ENCODE peak calls at places on chromosomes 13 and 19, in ten cellular contexts. D is AG09319, T is AG10803, Q is WERI-Rb-1, B is progenitor cell of endocrine pancreas, V is WTC11, W is ovary, Z is heart right ventricle, U is left lung, O is PC-9. A is an unnamed sample.

GRCh38 chr13:29573190-29573589 is 22.3 kb downstream of the SLC7A1 start:
- DNase-seq in D (no peak), T (peak; percentile 59), Q (no peak), B (no peak), V (no peak), W (peak; percentile 24), Z (no peak), U (no peak), O (no peak), A (no peak)

GRCh38 chr13:73618275-73618865 is 515.8 kb downstream of the KLF12 start:
- DNase-seq in D (no peak), T (no peak), Q (no peak), B (no peak), V (no peak), W (no peak), Z (no peak), U (peak; percentile 52), O (no peak), A (peak; percentile 29)

GRCh38 chr13:109655611-109656010 is 130.8 kb downstream of the IRS2 start:
- DNase-seq in D (no peak), T (no peak), Q (no peak), B (no peak), V (no peak), W (no peak), Z (peak; percentile 27), U (no peak), O (no peak), A (no peak)

GRCh38 chr13:87661471-87661870 is 9.7 kb upstream of the SLITRK5 start:
- DNase-seq in D (no peak), T (no peak), Q (no peak), B (no peak), V (no peak), W (no peak), Z (no peak), U (no peak), O (no peak), A (no peak)

GRCh38 chr19:2575734-2576481 is 100.0 kb downstream of the GADD45B start:
- DNase-seq in D (peak; percentile 78), T (peak; percentile 94), Q (no peak), B (no peak), V (no peak), W (peak; percentile 88), Z (peak; percentile 88), U (no peak), O (no peak), A (peak; percentile 28)

GRCh38 chr13:74452176-74452575 is 318.0 kb upstream of the KLF12 start:
- DNase-seq in D (no peak), T (no peak), Q (no peak), B (no peak), V (no peak), W (no peak), Z (no peak), U (no peak), O (no peak), A (no peak)

GRCh38 chr19:5718579-5719273 is 1.2 kb downstream of the LONP1 start:
- DNase-seq in D (peak; percentile 89), T (peak; percentile 94), Q (no peak), B (no peak), V (no peak), W (no peak), Z (no peak), U (no peak), O (peak; percentile 39), A (peak; percentile 46)

GRCh38 chr13:86402500-86402899 is 603.3 kb upstream of the SLITRK6 start:
- DNase-seq in D (no peak), T (no peak), Q (no peak), B (no peak), V (no peak), W (no peak), Z (no peak), U (no peak), O (no peak), A (no peak)

GRCh38 chr19:18342090-18342632 is 1.8 kb downstream of the PGPEP1 start:
- DNase-seq in D (no peak), T (no peak), Q (no peak), B (no peak), V (no peak), W (no peak), Z (no peak), U (no peak), O (no peak), A (no peak)

GRCh38 chr19:18338471-18339001 is 1.9 kb upstream of the PGPEP1 start:
- DNase-seq in D (no peak), T (no peak), Q (no peak), B (no peak), V (no peak), W (no peak), Z (no peak), U (no peak), O (no peak), A (no peak)

GRCh38 chr19:18340990-18341868 is 831 bp downstream of the PGPEP1 start:
- DNase-seq in D (no peak), T (peak; percentile 52), Q (peak; percentile 72), B (peak; percentile 21), V (peak; percentile 55), W (peak; percentile 73), Z (peak; percentile 58), U (peak; percentile 92), O (peak; percentile 49), A (peak; percentile 53)

GRCh38 chr19:18340237-18340989 is at the start of gene PGPEP1:
- DNase-seq in D (no peak), T (peak; percentile 43), Q (peak; percentile 70), B (peak; percentile 56), V (peak; percentile 81), W (peak; percentile 63), Z (peak; percentile 82), U (peak; percentile 92), O (peak; percentile 77), A (peak; percentile 77)

GRCh38 chr19:18339703-18340102 is 695 bp upstream of the PGPEP1 start:
- DNase-seq in D (no peak), T (no peak), Q (peak; percentile 34), B (no peak), V (peak; percentile 35), W (no peak), Z (no peak), U (no peak), O (peak; percentile 28), A (peak; percentile 28)
- TF ChIP-seq CTCF in D (peak; percentile 25), T (peak; percentile 39), Q (peak; percentile 43), B (peak; percentile 36), V (no peak), W (no peak), Z (no peak), U (no peak), O (peak; percentile 44), A (peak; percentile 6)

GRCh38 chr19:11418518-11419506 is at the start of gene RGL3:
- DNase-seq in D (no peak), T (no peak), Q (no peak), B (peak; percentile 79), V (peak; percentile 93), W (no peak), Z (peak; percentile 74), U (peak; percentile 89), O (peak; percentile 70), A (peak; percentile 58)
- TF ChIP-seq CTCF in D (no peak), T (no peak), Q (no peak), B (no peak), V (no peak), W (no peak), Z (no peak), U (no peak), O (no peak), A (no peak)

GRCh38 chr19:31099470-31100190 is 249.6 kb downstream of the TSHZ3 start:
- DNase-seq in D (peak; percentile 19), T (peak; percentile 69), Q (no peak), B (no peak), V (no peak), W (no peak), Z (no peak), U (no peak), O (no peak), A (no peak)
- TF ChIP-seq CTCF in D (peak; percentile 24), T (peak; percentile 37), Q (no peak), B (no peak), V (no peak), W (no peak), Z (no peak), U (no peak), O (no peak), A (no peak)

DNA sequence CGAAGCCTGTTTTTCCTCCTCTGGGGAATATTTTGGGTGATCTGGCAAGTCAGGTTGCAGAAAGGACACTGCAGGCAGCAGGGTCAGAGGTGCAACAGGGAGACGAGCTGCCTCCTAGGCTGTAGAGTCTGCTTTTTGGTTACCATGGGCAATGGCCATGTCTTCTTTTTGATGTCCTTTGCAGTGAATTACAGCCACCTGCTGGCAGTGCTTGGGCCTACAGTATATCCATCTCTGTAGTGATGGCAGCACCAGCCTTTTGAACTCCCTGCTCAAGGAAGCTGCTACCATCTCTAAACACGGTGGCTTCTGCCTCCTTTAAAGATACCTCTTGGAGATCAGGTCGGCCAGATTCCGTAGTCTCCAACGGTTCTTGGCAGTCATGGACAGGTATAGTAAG is 73.9 kb downstream of the WTIP start:
- DNase-seq in D (no peak), T (peak; percentile 3), Q (peak; percentile 43), B (no peak), V (peak; percentile 48), W (no peak), Z (no peak), U (no peak), O (peak; percentile 6), A (peak; percentile 36)
- TF ChIP-seq CTCF in D (peak; percentile 11), T (peak; percentile 20), Q (peak; percentile 67), B (peak; percentile 48), V (no peak), W (no peak), Z (no peak), U (no peak), O (peak; percentile 48), A (peak; percentile 33)

GRCh38 chr19:53290758-53291549 is 23.4 kb upstream of the VN1R4 start:
- DNase-seq in D (no peak), T (no peak), Q (no peak), B (no peak), V (no peak), W (no peak), Z (no peak), U (peak; percentile 73), O (no peak), A (no peak)

GRCh38 chr19:53294786-53295441 is 27.4 kb upstream of the VN1R4 start:
- DNase-seq in D (no peak), T (no peak), Q (no peak), B (no peak), V (no peak), W (no peak), Z (no peak), U (no peak), O (no peak), A (no peak)
- TF ChIP-seq CTCF in D (no peak), T (no peak), Q (no peak), B (no peak), V (no peak), W (no peak), Z (no peak), U (no peak), O (no peak), A (no peak)

GRCh38 chr13:45700971-45701900 is 884 bp upstream of the CBY2 start:
- DNase-seq in D (no peak), T (no peak), Q (peak; percentile 12), B (no peak), V (peak; percentile 36), W (no peak), Z (no peak), U (no peak), O (no peak), A (no peak)
- TF ChIP-seq CTCF in D (no peak), T (no peak), Q (peak; percentile 53), B (peak; percentile 20), V (peak; percentile 42), W (no peak), Z (no peak), U (no peak), O (no peak), A (no peak)